ENCODE peak calls at places on chromosome 16, in ten cellular contexts. H is ascending aorta; V is lung; A is fibroblast of lung; L is psoas muscle; D is H9; N is ovary; T is vagina; Z is CD4-positive, alpha-beta T cell; O is upper lobe of right lung. J is an unnamed sample.

GRCh38 chr16:7113949-7114348 is 218.7 kb upstream of the RBFOX1 start:
- DNase-seq in N (no peak), T (no peak), V (no peak), O (no peak), H (no peak), D (no peak), Z (no peak), L (no peak), A (no peak), J (no peak)

GRCh38 chr16:54160939-54161897 is 125.4 kb downstream of the IRX3 start:
- DNase-seq in V (no peak), H (no peak), N (no peak), A (no peak), Z (no peak), T (no peak), L (no peak), D (no peak), O (no peak), J (no peak)

GRCh38 chr16:67240506-67240905 is 6.8 kb downstream of the FHOD1 start:
- DNase-seq in O (peak; percentile 87), Z (no peak), V (peak; percentile 89), A (no peak), H (no peak), L (peak; percentile 59), D (no peak), T (no peak), N (no peak), J (no peak)

GRCh38 chr16:67092227-67092626 is 17.5 kb upstream of the PHAF1 start:
- DNase-seq in H (no peak), V (no peak), Z (no peak), L (no peak), D (no peak), N (no peak), O (no peak), A (no peak), T (no peak), J (no peak)

GRCh38 chr16:72878301-72879269 is 169.3 kb downstream of the ZFHX3 start:
- DNase-seq in V (no peak), A (peak; percentile 79), O (no peak), H (no peak), N (no peak), Z (no peak), L (no peak), T (no peak), D (no peak), J (no peak)

GRCh38 chr16:14353340-14353739 is 276.7 kb downstream of the PARN start:
- DNase-seq in H (no peak), Z (no peak), A (no peak), V (no peak), O (no peak), N (no peak), L (no peak), T (no peak), D (peak; percentile 56), J (no peak)

GRCh38 chr16:51845586-51845985 is 694.5 kb upstream of the SALL1 start:
- DNase-seq in H (no peak), V (no peak), D (no peak), O (no peak), L (no peak), A (no peak), N (no peak), Z (no peak), T (no peak), J (no peak)

GRCh38 chr16:11076259-11077018 is 132.1 kb downstream of the CLEC16A start:
- DNase-seq in N (no peak), L (no peak), Z (no peak), T (no peak), O (no peak), A (no peak), H (no peak), D (no peak), V (no peak), J (no peak)

GRCh38 chr16:1960665-1961630 is 1.6 kb downstream of the NDUFB10 start:
- DNase-seq in N (no peak), A (peak; percentile 48), H (no peak), L (no peak), V (no peak), D (peak; percentile 66), T (no peak), O (no peak), Z (no peak), J (no peak)

GRCh38 chr16:25110392-25110947 is 1.1 kb upstream of the LCMT1 start:
- DNase-seq in D (no peak), O (no peak), N (no peak), L (no peak), Z (no peak), T (no peak), A (peak; percentile 9), V (no peak), H (no peak), J (no peak)

DNA sequence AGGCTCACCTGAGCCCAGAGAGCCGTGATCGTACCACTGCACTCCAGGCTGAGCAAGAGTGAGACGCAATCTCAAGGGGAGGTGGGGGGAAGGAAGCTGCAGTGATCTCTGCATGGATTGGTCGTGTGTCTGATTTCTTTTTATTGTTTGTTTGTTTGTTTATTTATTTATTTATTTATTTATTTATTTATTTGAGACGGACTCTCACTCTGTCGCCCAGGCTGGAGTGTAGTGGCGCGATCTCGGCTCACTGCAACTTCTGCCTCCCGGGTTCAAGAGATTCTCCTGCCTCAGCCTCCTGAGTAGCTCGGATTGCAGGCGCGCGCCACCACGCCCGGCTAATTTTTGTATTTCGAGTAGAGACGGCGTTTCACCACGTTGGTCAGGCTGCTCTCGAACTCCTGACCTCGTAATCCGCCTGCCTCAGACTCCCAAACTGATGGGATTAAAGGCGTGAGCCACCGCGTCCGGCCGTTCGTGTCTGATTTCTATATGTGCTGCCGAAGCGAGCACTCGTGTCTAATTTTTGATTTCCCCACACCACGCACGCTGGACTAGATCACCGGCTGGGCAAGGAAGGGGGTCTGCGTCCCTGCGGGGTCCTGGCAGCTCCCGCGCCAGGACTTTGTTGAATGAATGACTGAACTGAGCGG is 448 bp upstream of the TNFRSF12A start:
- DNase-seq in A (no peak), O (no peak), L (no peak), T (no peak), V (no peak), Z (no peak), D (no peak), N (no peak), H (no peak), J (no peak)
- H3K27ac ChIP-seq in A (peak overlapping the region; percentile 99), O (no peak overlapping the region), L (peak overlapping the region; percentile 100), T (no peak overlapping the region), V (peak overlapping the region; percentile 99), Z (no peak overlapping the region), D (no peak overlapping the region), N (no peak overlapping the region), H (no peak overlapping the region), J (peak overlapping the region; percentile 99)

DNA sequence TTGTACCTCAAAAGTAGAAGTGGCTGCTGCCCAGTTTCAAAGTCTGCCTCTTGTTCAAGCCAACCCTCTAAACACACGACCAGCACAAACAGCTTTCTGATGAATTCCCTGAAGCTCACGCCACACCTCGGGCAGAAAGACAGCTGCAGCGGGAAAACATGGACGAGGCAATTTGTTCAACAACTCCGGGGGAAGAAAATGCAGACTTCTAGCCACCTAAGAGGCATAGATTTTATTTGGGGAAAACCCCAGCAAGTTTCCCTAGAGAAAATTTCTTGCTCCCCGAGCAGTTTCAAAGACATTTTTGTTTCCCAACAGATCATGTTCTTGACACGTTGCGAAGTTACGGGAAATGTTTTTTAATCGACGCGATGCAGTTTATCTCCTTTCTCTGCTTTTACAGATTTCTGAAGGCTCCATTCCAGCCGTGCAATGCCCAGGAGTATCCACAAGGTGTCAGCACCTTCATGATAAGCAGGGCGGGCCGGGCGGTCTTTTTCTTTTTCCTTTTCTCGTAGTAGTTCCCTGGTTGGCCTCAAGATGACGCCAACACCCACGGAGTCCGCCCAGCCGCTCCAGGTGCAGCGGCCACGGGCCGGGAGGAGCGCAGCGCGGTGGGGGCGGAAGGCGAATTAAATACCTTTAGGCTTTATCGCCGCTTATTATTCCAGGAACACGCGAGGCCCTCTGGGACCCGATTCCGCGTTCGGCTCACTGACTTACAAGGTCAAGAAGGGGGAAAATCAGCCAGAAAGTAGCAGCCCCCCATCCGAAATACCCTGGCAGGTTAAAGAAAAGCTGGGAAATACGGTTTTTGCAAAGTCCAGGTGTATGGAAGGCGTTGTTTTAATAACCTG is 2.9 kb upstream of the FOXC2 start:
- DNase-seq in N (peak; percentile 85), H (peak; percentile 97), D (peak; percentile 86), V (peak; percentile 88), Z (peak; percentile 76), O (peak; percentile 89), L (peak; percentile 88), A (peak; percentile 93), T (no peak), J (peak; percentile 76)
- TF ChIP-seq CTCF in N (peak; percentile 98), H (peak; percentile 100), D (peak; percentile 100), V (peak; percentile 100), Z (peak; percentile 100), O (peak; percentile 100), L (peak; percentile 100), A (peak; percentile 100), T (peak; percentile 99), J (peak; percentile 100)

GRCh38 chr16:70662991-70663523 is 16.7 kb downstream of the IL34 start:
- DNase-seq in A (no peak), H (peak; percentile 61), N (no peak), D (peak; percentile 29), L (no peak), Z (no peak), O (peak; percentile 60), T (no peak), V (no peak), J (no peak)

GRCh38 chr16:70661534-70661917 is 15.2 kb downstream of the IL34 start:
- DNase-seq in T (no peak), H (peak; percentile 65), Z (no peak), A (no peak), L (no peak), O (no peak), N (peak; percentile 49), V (no peak), D (no peak), J (no peak)

GRCh38 chr16:70660672-70661350 is 14.5 kb downstream of the IL34 start:
- DNase-seq in O (peak; percentile 61), L (no peak), N (no peak), H (peak; percentile 58), V (no peak), T (no peak), D (peak; percentile 45), A (no peak), Z (no peak), J (peak; percentile 54)

GRCh38 chr16:70663524-70664324 is 17.4 kb downstream of the IL34 start:
- DNase-seq in V (no peak), D (peak; percentile 28), T (no peak), O (peak; percentile 65), L (no peak), N (peak; percentile 35), H (peak; percentile 64), Z (no peak), A (no peak), J (no peak)

GRCh38 chr16:70661918-70662641 is 15.7 kb downstream of the IL34 start:
- DNase-seq in V (no peak), O (peak; percentile 43), D (no peak), Z (no peak), T (no peak), H (peak; percentile 67), N (peak; percentile 79), A (peak; percentile 56), L (no peak), J (no peak)
- H3K27ac ChIP-seq in V (no peak overlapping the region), O (no peak overlapping the region), D (no peak overlapping the region), Z (no peak overlapping the region), T (peak overlapping the region; percentile 68), H (peak overlapping the region; percentile 22), N (no peak overlapping the region), A (no peak overlapping the region), L (no peak overlapping the region), J (peak overlapping the region; percentile 66)

DNA sequence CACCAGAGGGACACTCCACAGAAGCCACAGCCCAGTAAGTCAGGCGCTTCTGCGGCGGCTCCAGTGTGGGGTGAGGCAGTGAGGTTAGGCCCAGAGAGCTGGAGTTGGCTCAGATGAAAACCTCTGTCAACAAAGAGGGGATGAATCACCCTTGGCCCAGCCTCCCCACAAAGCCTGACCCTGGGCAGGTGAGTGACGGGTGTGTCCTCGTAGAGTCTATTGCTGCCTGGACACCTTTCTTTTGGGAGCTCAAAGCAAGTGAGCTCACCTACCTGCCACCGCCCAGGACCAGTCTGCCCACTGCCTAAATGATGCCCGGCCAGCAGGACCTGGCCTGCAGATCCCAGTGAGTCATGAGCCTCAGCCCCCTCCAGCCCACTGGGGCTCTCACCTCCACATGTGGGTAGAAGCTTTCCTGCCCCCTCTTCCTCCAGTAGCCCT is 24.9 kb upstream of the DBNDD1 start:
- DNase-seq in H (no peak), O (peak; percentile 69), N (no peak), A (no peak), L (no peak), V (peak; percentile 69), T (no peak), Z (no peak), D (no peak), J (peak; percentile 93)
- TF ChIP-seq CTCF in H (no peak), O (no peak), N (no peak), A (no peak), L (no peak), V (no peak), T (no peak), Z (no peak), D (no peak), J (no peak)

J was measured in RWPE1.